ENCODE peak calls at places on chromosome 12, in nine cellular contexts. S is right cardiac atrium; B is psoas muscle; V is HepG2; R is GM23338; K is hepatocyte; T is Panc1; D is CD8-positive, alpha-beta memory T cell; M is heart left ventricle. N is an unnamed sample.

GRCh38 chr12:121562484-121562883 is 18.3 kb downstream of the KDM2B start:
- DNase-seq in D (no peak), V (no peak), T (no peak), B (no peak), R (no peak), M (no peak), S (no peak), K (no peak), N (no peak)

GRCh38 chr12:87815738-87816137 is 213.5 kb downstream of the C12orf50 start:
- DNase-seq in R (no peak), M (no peak), S (no peak), V (no peak), B (no peak), K (no peak), D (no peak), T (no peak), N (no peak)

GRCh38 chr12:52907092-52907810 is 2.4 kb upstream of the KRT8 start:
- DNase-seq in R (no peak), T (no peak), K (peak; percentile 84), V (peak; percentile 48), B (no peak), D (no peak), S (peak; percentile 77), M (peak; percentile 50), N (peak; percentile 22)

GRCh38 chr12:73361867-73362230 is 1089.7 kb downstream of the TRHDE start:
- DNase-seq in D (no peak), S (no peak), K (no peak), V (no peak), M (no peak), T (no peak), R (no peak), B (no peak), N (no peak)

GRCh38 chr12:124469193-124469888 is 98.1 kb downstream of the NCOR2 start:
- DNase-seq in T (no peak), K (no peak), V (no peak), D (peak; percentile 24), B (no peak), S (peak; percentile 54), R (peak; percentile 61), M (peak; percentile 13), N (no peak)

GRCh38 chr12:122975790-122976647 is 975 bp downstream of the OGFOD2 start:
- DNase-seq in S (no peak), T (no peak), V (no peak), M (no peak), D (no peak), B (no peak), K (no peak), R (no peak), N (peak; percentile 38)

GRCh38 chr12:55019784-55020183 is at the start of gene NEUROD4:
- DNase-seq in M (peak; percentile 46), T (no peak), B (no peak), D (no peak), V (peak; percentile 30), K (peak; percentile 87), S (peak; percentile 70), R (peak; percentile 97), N (peak; percentile 47)

GRCh38 chr12:6540181-6540877 is 6.0 kb downstream of the GAPDH start:
- DNase-seq in S (peak; percentile 96), T (no peak), R (peak; percentile 95), V (no peak), M (peak; percentile 93), D (peak; percentile 45), K (peak; percentile 93), B (peak; percentile 95), N (no peak)

GRCh38 chr12:11697670-11698387 is 48.4 kb downstream of the ETV6 start:
- DNase-seq in D (no peak), M (no peak), K (no peak), S (no peak), V (no peak), B (no peak), T (no peak), R (no peak), N (no peak)

GRCh38 chr12:14710632-14711324 is 14.4 kb upstream of the GUCY2C start:
- DNase-seq in V (no peak), B (no peak), S (no peak), K (no peak), T (no peak), M (no peak), R (peak; percentile 56), D (no peak), N (no peak)

DNA sequence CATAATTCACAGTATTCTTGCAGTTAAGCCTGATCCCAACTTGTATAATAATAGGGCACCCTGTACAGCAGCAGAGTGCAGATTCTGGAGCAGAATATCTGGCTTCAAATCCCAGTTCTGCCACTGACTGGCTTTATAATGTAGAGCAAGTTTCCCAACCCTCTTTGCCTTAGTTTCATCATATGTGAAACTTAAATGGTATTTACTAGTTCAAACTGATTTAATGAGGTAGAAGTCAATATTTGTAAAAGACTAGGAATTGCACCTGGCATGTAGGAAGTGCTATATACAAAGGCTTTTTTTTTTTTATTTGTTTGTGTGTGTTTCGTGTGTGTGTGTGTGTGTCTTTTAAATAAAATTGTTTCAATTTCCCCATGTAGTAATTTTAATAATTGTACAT is 125.9 kb downstream of the CCER1 start:
- DNase-seq in S (no peak), V (no peak), T (no peak), D (no peak), M (no peak), R (no peak), K (no peak), B (no peak), N (no peak)
- H3K4me1 ChIP-seq in S (peaks cover 2% of the 10 kb centered on the region), V (no peaks in the 10 kb centered on the region), T (no peaks in the 10 kb centered on the region), D (no peaks in the 10 kb centered on the region), M (no peaks in the 10 kb centered on the region), R (no peaks in the 10 kb centered on the region), K (no peaks in the 10 kb centered on the region), B (no peaks in the 10 kb centered on the region), N (peaks cover 16% of the 10 kb centered on the region)

DNA sequence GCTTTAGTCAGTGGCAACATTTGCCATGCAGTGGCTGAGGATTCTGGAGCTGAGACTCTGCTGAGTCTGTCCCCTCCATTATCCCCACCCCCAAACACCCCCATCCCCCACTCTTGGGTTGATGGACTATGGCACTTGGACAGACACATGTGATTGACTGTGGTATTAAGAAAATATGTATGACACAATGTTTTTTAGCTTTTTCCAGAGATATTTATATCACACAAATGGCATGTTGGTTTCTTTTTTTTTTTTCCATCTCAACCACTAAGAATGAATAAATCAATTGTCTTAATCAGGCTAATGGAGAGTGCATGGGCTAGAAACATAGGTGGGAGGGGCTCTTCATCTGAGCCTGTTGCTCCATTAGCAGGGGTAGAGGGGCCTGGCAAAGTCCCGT is 30.7 kb upstream of the MAP1LC3B2 start:
- DNase-seq in M (no peak), K (no peak), D (no peak), T (no peak), R (no peak), V (no peak), B (no peak), S (no peak), N (no peak)
- H3K27ac ChIP-seq in M (no peak overlapping the region), K (no peak overlapping the region), D (no peak overlapping the region), T (peak overlapping the region; percentile 92), R (no peak overlapping the region), V (no peak overlapping the region), B (no peak overlapping the region), S (no peak overlapping the region), N (no peak overlapping the region)

DNA sequence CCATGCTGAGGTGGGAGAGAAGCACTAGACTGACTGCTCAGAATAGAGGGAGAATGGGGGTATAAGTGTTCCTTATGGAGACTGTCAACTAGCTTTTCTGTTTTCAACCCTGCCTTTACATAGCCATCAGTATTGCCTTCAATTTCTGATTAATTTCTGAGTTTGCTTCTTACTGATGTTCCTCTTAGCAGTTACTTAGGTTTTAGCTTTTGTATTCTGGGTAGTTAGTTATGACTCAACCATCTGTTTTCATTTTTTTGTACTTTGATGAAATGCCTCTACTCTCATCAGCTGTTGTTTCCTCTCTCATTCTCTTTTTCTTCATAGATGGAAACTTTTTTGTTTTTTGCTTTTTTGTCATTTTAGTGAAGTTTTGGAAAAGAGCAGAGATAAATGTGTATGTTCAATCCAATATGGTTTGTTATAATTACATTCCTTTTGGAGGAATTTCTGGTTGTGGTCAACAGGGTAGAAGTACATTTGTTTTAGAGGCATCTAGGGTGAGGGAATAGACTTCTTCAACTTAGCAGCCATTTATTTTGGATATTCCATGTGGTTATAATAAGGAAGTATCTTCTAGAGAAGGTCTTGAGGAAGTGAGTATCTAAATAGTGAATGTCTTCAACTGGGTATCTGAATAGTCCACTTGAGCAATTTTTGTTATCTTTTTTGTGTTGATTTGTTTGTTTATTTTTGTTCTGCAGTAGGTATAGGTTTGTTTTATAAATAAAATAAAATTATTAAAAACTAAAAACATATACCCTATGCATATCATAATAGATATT is 29.6 kb downstream of the PMCH start:
- DNase-seq in R (no peak), M (no peak), V (no peak), K (no peak), S (no peak), B (no peak), D (no peak), T (no peak), N (no peak)
- H3K4me3 ChIP-seq in R (no peak overlapping the region), M (no peak overlapping the region), V (no peak overlapping the region), K (no peak overlapping the region), S (no peak overlapping the region), B (no peak overlapping the region), D (no peak overlapping the region), T (no peak overlapping the region), N (no peak overlapping the region)

GRCh38 chr12:40864891-40865290 is 172.7 kb downstream of the CNTN1 start:
- DNase-seq in R (no peak), T (no peak), S (no peak), K (no peak), D (no peak), M (no peak), B (no peak), V (no peak), N (no peak)
- H3K4me1 ChIP-seq in R (no peaks in the 10 kb centered on the region), T (no peaks in the 10 kb centered on the region), S (no peaks in the 10 kb centered on the region), K (no peaks in the 10 kb centered on the region), D (no peaks in the 10 kb centered on the region), M (no peaks in the 10 kb centered on the region), B (no peaks in the 10 kb centered on the region), V (no peaks in the 10 kb centered on the region), N (no peaks in the 10 kb centered on the region)

GRCh38 chr12:106907411-106907810 is 48.3 kb upstream of the TMEM263 start:
- DNase-seq in S (no peak), T (no peak), D (no peak), K (no peak), R (peak; percentile 23), B (no peak), V (no peak), M (no peak), N (no peak)
- H3K27ac ChIP-seq in S (no peak overlapping the region), T (no peak overlapping the region), D (no peak overlapping the region), K (no peak overlapping the region), R (no peak overlapping the region), B (no peak overlapping the region), V (no peak overlapping the region), M (no peak overlapping the region), N (no peak overlapping the region)

N was measured in SJCRH30.